ENCODE peak calls at places on chromosomes 11 and 22, in four cellular contexts. X is memory B cell; M is AG09309; P is activated naive CD4-positive, alpha-beta T cell. L is an unnamed sample.

GRCh38 chr11:123550620-123550917 is 103.9 kb downstream of the SCN3B start:
- DNase-seq in X (no peak), M (no peak), P (no peak), L (no peak)

GRCh38 chr22:46537221-46537945 is at the start of gene CELSR1:
- DNase-seq in X (no peak), M (no peak), P (no peak), L (no peak)

GRCh38 chr22:19691721-19692341 is 22.5 kb upstream of the SEPTIN5 start:
- DNase-seq in X (no peak), M (no peak), P (no peak), L (peak)

GRCh38 chr11:70371241-70371640 is 27.1 kb upstream of the CTTN start:
- DNase-seq in X (no peak), M (no peak), P (no peak), L (no peak)

GRCh38 chr11:72924568-72925190 is 110.5 kb downstream of the ATG16L2 start:
- DNase-seq in X (peak), M (peak), P (no peak), L (no peak)

GRCh38 chr11:64559351-64560138 is 31.5 kb upstream of the SLC22A12 start:
- DNase-seq in X (no peak), M (no peak), P (no peak), L (no peak)

GRCh38 chr11:92329137-92329536 is 104.5 kb downstream of the FAT3 start:
- DNase-seq in X (no peak), M (no peak), P (no peak), L (no peak)

GRCh38 chr22:35524966-35525686 is 15.5 kb upstream of the RASD2 start:
- DNase-seq in X (no peak), M (no peak), P (no peak), L (no peak)

GRCh38 chr11:115623021-115623451 is 118.8 kb upstream of the CADM1 start:
- DNase-seq in X (no peak), M (peak), P (no peak), L (peak)

GRCh38 chr11:75240381-75241035 is at the start of gene TPBGL:
- DNase-seq in X (no peak), M (no peak), P (no peak), L (no peak)

GRCh38 chr11:129814244-129814992 is 1.2 kb upstream of the TMEM45B start:
- DNase-seq in X (no peak), M (no peak), P (peak), L (no peak)

GRCh38 chr11:6681505-6681904 is 1.6 kb downstream of the MRPL17 start:
- DNase-seq in X (no peak), M (no peak), P (no peak), L (no peak)